ENCODE peak calls at places on chromosomes 3 and 15, in six cellular contexts. Z is H1, Y is OCI-LY7, W is A673, P is fibroblast of villous mesenchyme, H is A549. M is an unnamed sample.

GRCh38 chr15:39657714-39658113 is 76.8 kb downstream of the THBS1 start:
- DNase-seq in Z (no peak), Y (no peak), W (peak), P (peak), H (no peak), M (no peak)

GRCh38 chr3:76096836-76097587 is 311.7 kb upstream of the ZNF717 start:
- DNase-seq in Z (no peak), Y (no peak), W (peak), P (no peak), H (no peak), M (no peak)

GRCh38 chr3:189529468-189529867 is 101.7 kb upstream of the TP63 start:
- DNase-seq in Z (no peak), Y (no peak), W (no peak), P (no peak), H (no peak), M (no peak)

GRCh38 chr15:49145651-49146609 is 9.5 kb downstream of the COPS2 start:
- DNase-seq in Z (no peak), Y (peak), W (peak), P (peak), H (peak), M (no peak)

GRCh38 chr15:73949496-73949895 is 23.2 kb downstream of the LOXL1 start:
- DNase-seq in Z (no peak), Y (no peak), W (no peak), P (no peak), H (no peak), M (no peak)

GRCh38 chr15:85831415-85832113 is 36.8 kb upstream of the KLHL25 start:
- DNase-seq in Z (no peak), Y (peak), W (peak), P (peak), H (peak), M (no peak)

GRCh38 chr3:13623101-13623654 is 74.3 kb downstream of the FBLN2 start:
- DNase-seq in Z (no peak), Y (no peak), W (no peak), P (peak), H (no peak), M (no peak)

GRCh38 chr3:13483988-13484695 is 4.0 kb downstream of the HDAC11 start:
- DNase-seq in Z (no peak), Y (no peak), W (no peak), P (no peak), H (no peak), M (no peak)

GRCh38 chr3:12993022-12993622 is 80.1 kb downstream of the IQSEC1 start:
- DNase-seq in Z (peak), Y (no peak), W (no peak), P (no peak), H (peak), M (no peak)

GRCh38 chr3:115626006-115626409 is 2.7 kb downstream of the GAP43 start:
- DNase-seq in Z (no peak), Y (no peak), W (peak), P (no peak), H (no peak), M (no peak)

GRCh38 chr15:60717008-60717407 is 238.1 kb upstream of the ICE2 start:
- DNase-seq in Z (no peak), Y (no peak), W (no peak), P (no peak), H (no peak), M (no peak)

GRCh38 chr3:81962396-81962795 is 201.0 kb upstream of the GBE1 start:
- DNase-seq in Z (no peak), Y (no peak), W (no peak), P (no peak), H (no peak), M (no peak)

GRCh38 chr3:36956155-36956554 is 11.3 kb upstream of the TRANK1 start:
- DNase-seq in Z (no peak), Y (no peak), W (no peak), P (no peak), H (no peak), M (no peak)

DNA sequence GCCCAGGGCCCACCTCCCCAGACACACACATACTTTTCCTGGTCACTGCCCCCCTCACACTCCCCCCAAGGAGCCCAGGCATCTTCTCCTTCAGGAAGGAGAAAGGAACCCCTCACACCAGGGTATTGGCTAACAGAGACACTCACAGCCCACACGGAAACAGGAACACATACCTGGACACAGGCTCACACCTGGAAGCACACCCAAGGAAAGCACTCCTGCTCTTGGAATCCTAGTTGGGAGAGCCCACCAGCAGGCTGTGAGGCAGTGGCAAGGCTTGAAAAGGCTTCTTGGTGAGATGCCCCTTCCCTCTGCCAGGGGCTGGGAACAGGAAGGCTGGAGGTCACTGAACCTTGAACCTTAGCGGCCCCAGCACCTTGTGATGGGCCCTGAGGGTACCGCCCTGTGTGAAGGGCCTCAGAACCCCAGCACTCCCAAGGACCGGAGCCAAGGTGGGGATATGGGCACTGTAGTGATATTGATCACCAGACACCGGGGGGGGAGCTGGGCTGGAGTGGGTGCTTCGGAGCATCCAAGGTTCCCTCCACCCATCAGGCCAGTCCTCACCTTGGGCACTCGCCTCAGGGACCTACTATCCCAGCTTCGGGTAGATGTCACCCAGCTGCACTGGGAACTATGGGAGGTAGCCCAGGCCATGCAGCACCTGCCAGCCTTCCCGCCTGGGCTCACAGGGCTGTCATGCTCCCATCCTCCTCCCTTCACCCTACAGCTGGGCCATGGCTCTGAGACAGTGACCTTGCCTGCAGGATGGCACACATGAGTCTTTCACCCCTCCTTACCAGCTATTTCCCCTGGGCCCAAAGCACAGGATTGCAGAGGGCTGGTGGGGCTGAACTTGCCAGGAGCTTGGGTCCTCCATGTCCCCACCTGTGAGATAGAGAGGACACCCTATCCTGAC is 16.4 kb downstream of the MYL3 start:
- DNase-seq in Z (no peak), Y (no peak), W (no peak), P (no peak), H (no peak), M (no peak)
- H3K4me3 ChIP-seq in Z (no peak), Y (no peak), W (no peak), P (peak), H (no peak), M (no peak)

GRCh38 chr3:148998297-148998696 is 7.0 kb downstream of the GYG1 start:
- DNase-seq in Z (no peak), Y (no peak), W (no peak), P (no peak), H (no peak), M (no peak)
- H3K4me3 ChIP-seq in Z (no peak), Y (no peak), W (no peak), P (no peak), H (no peak), M (no peak)

DNA sequence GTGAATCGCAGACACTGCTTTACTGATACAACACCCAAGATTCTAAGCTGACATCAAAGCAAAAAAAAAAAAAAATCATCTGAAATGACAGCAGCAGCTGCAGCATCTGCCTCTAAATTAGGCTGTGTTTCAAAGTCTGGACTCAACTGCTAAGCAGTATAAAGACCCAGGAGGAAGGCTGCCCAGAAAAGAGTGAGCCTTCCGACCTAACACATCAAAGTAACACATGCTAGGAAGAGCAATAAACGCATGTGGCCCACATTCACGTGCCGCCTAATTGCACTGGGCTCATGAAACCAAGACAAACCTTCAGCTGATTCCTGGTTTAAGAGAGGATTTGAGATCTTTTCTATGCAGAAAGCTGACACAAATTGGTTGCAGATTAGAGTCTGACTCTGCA is 317.1 kb downstream of the ZIC4 start:
- DNase-seq in Z (no peak), Y (no peak), W (no peak), P (no peak), H (no peak), M (no peak)
- H3K4me3 ChIP-seq in Z (no peak), Y (no peak), W (no peak), P (no peak), H (no peak), M (no peak)

GRCh38 chr15:93001881-93002280 is 87.1 kb downstream of the RGMA start:
- DNase-seq in Z (no peak), Y (peak), W (peak), P (no peak), H (no peak), M (no peak)

GRCh38 chr15:93005133-93005532 is 83.9 kb downstream of the RGMA start:
- DNase-seq in Z (no peak), Y (no peak), W (no peak), P (no peak), H (no peak), M (no peak)

GRCh38 chr15:92997821-92998220 is 91.2 kb downstream of the RGMA start:
- DNase-seq in Z (no peak), Y (no peak), W (no peak), P (no peak), H (no peak), M (no peak)

GRCh38 chr15:93001156-93001555 is 87.9 kb downstream of the RGMA start:
- DNase-seq in Z (no peak), Y (no peak), W (no peak), P (no peak), H (no peak), M (no peak)
- H3K4me3 ChIP-seq in Z (no peak), Y (no peak), W (no peak), P (no peak), H (no peak), M (no peak)

DNA sequence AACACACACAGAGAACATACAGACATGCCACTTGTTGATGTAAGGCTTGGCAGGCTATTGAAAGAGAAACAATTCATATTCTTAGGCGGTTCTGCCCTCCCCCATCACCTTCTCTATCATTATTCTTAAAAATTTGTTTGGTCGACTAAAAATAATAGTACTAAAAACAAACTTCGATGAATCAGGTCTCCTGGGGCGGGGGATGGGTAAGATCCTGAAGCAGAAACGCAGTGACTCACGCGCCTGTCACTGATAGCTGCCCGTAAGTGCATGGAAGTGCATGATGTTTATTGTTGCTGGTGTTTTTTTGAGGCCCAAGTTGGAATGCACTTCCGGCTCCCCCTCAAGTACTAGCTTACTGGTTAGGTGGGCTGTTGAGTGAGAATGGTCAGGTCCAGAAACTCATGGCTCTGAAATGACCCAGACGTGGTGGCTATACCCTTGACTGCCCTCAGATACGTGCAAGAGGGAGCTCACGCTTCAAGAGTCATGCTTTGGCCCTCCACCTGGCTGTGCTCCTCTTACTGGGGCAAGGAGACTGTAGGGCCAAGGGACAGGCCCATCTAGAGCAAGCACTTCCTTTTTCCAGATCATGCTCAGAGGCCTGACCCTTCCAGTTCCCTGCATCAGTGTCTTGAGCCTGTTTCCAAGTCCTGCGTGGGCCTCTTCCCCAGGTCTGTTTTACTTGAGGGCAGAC is 10.9 kb downstream of the SMAD3 start:
- DNase-seq in Z (no peak), Y (peak), W (no peak), P (peak), H (peak), M (no peak)
- H3K4me3 ChIP-seq in Z (no peak), Y (peak), W (no peak), P (no peak), H (peak), M (no peak)